ENCODE peak calls at places on chromosome 9, in seven cellular contexts. One of them, this sample, is unnamed.

GRCh38 chr9:23088932-23089364 is 642.3 kb downstream of the DMRTA1 start:
- DNase-seq in aorta: no peak
- DNase-seq in PC-3: peak
- DNase-seq in breast epithelium: no peak
- DNase-seq in caudate nucleus: no peak
- DNase-seq in A549: no peak
- DNase-seq in RWPE2: no peak
- DNase-seq in this sample: no peak

GRCh38 chr9:124278054-124278540 is 20.3 kb downstream of the NEK6 start:
- DNase-seq in A549: no peak
- DNase-seq in RWPE2: no peak
- DNase-seq in aorta: no peak
- DNase-seq in caudate nucleus: no peak
- DNase-seq in breast epithelium: no peak
- DNase-seq in PC-3: no peak
- DNase-seq in this sample: no peak

GRCh38 chr9:73613092-73613701 is 461.5 kb downstream of the ANXA1 start:
- DNase-seq in PC-3: no peak
- DNase-seq in caudate nucleus: no peak
- DNase-seq in aorta: no peak
- DNase-seq in A549: no peak
- DNase-seq in RWPE2: no peak
- DNase-seq in breast epithelium: no peak
- DNase-seq in this sample: no peak

GRCh38 chr9:82882133-82882532 is 180.8 kb downstream of the RASEF start:
- DNase-seq in PC-3: peak
- DNase-seq in caudate nucleus: no peak
- DNase-seq in A549: no peak
- DNase-seq in RWPE2: no peak
- DNase-seq in breast epithelium: no peak
- DNase-seq in aorta: no peak
- DNase-seq in this sample: no peak

GRCh38 chr9:4936823-4937222 is 48.2 kb upstream of the JAK2 start:
- DNase-seq in breast epithelium: no peak
- DNase-seq in caudate nucleus: no peak
- DNase-seq in A549: no peak
- DNase-seq in aorta: no peak
- DNase-seq in RWPE2: no peak
- DNase-seq in PC-3: no peak
- DNase-seq in this sample: no peak

GRCh38 chr9:20640331-20641187 is 18.3 kb upstream of the MLLT3 start:
- DNase-seq in breast epithelium: peak
- DNase-seq in RWPE2: peak
- DNase-seq in PC-3: peak
- DNase-seq in caudate nucleus: peak
- DNase-seq in A549: no peak
- DNase-seq in aorta: peak
- DNase-seq in this sample: peak

GRCh38 chr9:7212101-7212500 is 454.3 kb downstream of the KDM4C start:
- DNase-seq in caudate nucleus: peak
- DNase-seq in PC-3: no peak
- DNase-seq in RWPE2: no peak
- DNase-seq in breast epithelium: no peak
- DNase-seq in aorta: no peak
- DNase-seq in A549: no peak
- DNase-seq in this sample: no peak

GRCh38 chr9:91935805-91936204 is 14.2 kb downstream of the ROR2 start:
- DNase-seq in RWPE2: no peak
- DNase-seq in aorta: no peak
- DNase-seq in caudate nucleus: no peak
- DNase-seq in PC-3: no peak
- DNase-seq in breast epithelium: no peak
- DNase-seq in A549: no peak
- DNase-seq in this sample: no peak

GRCh38 chr9:112447283-112447761 is 39.3 kb upstream of the KIAA1958 start:
- DNase-seq in RWPE2: no peak
- DNase-seq in PC-3: no peak
- DNase-seq in aorta: no peak
- DNase-seq in breast epithelium: no peak
- DNase-seq in caudate nucleus: no peak
- DNase-seq in A549: no peak
- DNase-seq in this sample: peak

GRCh38 chr9:109012009-109012875 is 1.1 kb downstream of the CTNNAL1 start:
- DNase-seq in caudate nucleus: peak
- DNase-seq in RWPE2: peak
- DNase-seq in A549: peak
- DNase-seq in PC-3: peak
- DNase-seq in breast epithelium: peak
- DNase-seq in aorta: peak
- DNase-seq in this sample: peak

GRCh38 chr9:115141612-115142011 is 23.7 kb upstream of the TNC start:
- DNase-seq in PC-3: peak
- DNase-seq in RWPE2: no peak
- DNase-seq in A549: no peak
- DNase-seq in caudate nucleus: no peak
- DNase-seq in aorta: no peak
- DNase-seq in breast epithelium: no peak
- DNase-seq in this sample: no peak

GRCh38 chr9:113992994-113993393 is 85.1 kb downstream of the AMBP start:
- DNase-seq in A549: no peak
- DNase-seq in breast epithelium: no peak
- DNase-seq in RWPE2: peak
- DNase-seq in aorta: no peak
- DNase-seq in PC-3: no peak
- DNase-seq in caudate nucleus: peak
- DNase-seq in this sample: no peak

GRCh38 chr9:105216440-105217178 is 27.8 kb upstream of the SLC44A1 start:
- DNase-seq in RWPE2: no peak
- DNase-seq in caudate nucleus: peak
- DNase-seq in A549: no peak
- DNase-seq in breast epithelium: no peak
- DNase-seq in PC-3: no peak
- DNase-seq in aorta: no peak
- DNase-seq in this sample: no peak

GRCh38 chr9:81729141-81729540 is 39.8 kb upstream of the TLE1 start:
- DNase-seq in A549: no peak
- DNase-seq in PC-3: no peak
- DNase-seq in caudate nucleus: no peak
- DNase-seq in aorta: no peak
- DNase-seq in breast epithelium: no peak
- DNase-seq in RWPE2: no peak
- DNase-seq in this sample: no peak

GRCh38 chr9:122053056-122053455 is 40.1 kb downstream of the TTLL11 start:
- DNase-seq in breast epithelium: no peak
- DNase-seq in RWPE2: no peak
- DNase-seq in PC-3: no peak
- DNase-seq in A549: no peak
- DNase-seq in caudate nucleus: no peak
- DNase-seq in aorta: no peak
- DNase-seq in this sample: no peak

DNA sequence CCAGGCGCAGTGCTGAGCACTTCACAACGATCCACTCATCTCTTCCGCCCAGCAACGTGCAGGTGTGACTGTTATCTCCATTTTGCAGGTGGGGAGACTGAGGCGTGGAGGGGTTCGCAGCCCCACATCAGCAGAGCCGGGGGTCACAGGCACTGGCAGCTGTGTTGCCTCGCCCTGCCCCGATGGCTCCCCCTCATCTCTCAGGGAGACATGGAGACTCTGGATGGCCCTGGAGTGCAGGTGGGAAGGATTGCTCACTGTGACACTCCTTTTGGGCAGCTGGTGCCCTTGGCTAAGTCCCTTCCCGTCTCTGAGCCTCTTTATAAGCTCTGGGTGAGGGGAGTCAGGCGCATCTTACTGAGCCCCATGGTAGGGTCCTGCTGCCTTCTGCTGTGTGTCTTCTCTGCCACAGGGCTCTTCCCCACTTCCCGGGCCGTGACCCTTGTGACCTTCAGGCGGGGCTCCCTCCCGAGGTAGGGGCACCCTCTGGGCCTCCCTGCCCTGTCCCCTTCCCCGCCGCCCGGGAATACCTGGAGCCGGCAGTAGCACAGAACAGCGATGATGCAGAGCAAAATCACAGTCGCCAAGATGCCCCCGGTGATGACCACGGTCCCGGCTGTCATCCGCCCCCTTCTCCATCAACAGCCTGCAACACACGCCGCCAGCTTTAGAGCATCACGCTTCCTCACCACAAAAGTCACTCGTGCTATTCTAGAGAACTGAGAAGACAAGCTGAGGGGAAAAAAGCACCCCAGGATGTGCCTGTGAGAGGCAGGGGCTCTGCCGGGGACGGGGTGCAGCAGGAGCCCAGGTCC is 29.4 kb downstream of the FAM163B start:
- DNase-seq in RWPE2: no peak
- DNase-seq in caudate nucleus: no peak
- DNase-seq in aorta: no peak
- DNase-seq in breast epithelium: no peak
- DNase-seq in A549: no peak
- DNase-seq in PC-3: no peak
- DNase-seq in this sample: no peak
- H3K27ac ChIP-seq in RWPE2: no peak
- H3K27ac ChIP-seq in caudate nucleus: no peak
- H3K27ac ChIP-seq in aorta: no peak
- H3K27ac ChIP-seq in breast epithelium: no peak
- H3K27ac ChIP-seq in A549: no peak
- H3K27ac ChIP-seq in PC-3: no peak
- H3K27ac ChIP-seq in this sample: no peak

GRCh38 chr9:136343121-136343883 is 16.0 kb downstream of the GPSM1 start:
- DNase-seq in breast epithelium: no peak
- DNase-seq in caudate nucleus: no peak
- DNase-seq in aorta: no peak
- DNase-seq in A549: no peak
- DNase-seq in PC-3: no peak
- DNase-seq in RWPE2: no peak
- DNase-seq in this sample: no peak
- H3K27ac ChIP-seq in breast epithelium: peak
- H3K27ac ChIP-seq in caudate nucleus: no peak
- H3K27ac ChIP-seq in aorta: no peak
- H3K27ac ChIP-seq in A549: no peak
- H3K27ac ChIP-seq in PC-3: no peak
- H3K27ac ChIP-seq in RWPE2: no peak
- H3K27ac ChIP-seq in this sample: peak

DNA sequence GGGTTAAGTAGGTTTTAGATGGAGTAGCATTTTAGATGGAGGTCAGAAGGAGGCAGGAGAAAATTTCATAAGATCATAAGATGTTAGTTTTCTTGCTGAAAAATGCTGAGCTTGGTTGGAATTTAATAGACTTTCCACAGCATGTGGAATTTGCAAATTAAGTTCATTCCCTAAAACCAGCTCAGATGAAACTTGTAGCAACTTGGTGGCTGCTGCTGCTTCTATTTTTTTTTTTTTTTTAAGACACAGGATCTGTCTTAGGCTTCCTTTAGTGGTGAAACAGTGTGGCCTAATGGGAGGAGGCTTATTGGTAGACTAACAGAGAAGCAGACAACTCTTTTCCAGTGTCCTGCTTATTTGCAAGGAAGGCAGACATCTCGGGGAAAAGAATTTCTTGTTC is 154.5 kb downstream of the AOPEP start:
- DNase-seq in caudate nucleus: no peak
- DNase-seq in A549: no peak
- DNase-seq in PC-3: no peak
- DNase-seq in aorta: no peak
- DNase-seq in breast epithelium: no peak
- DNase-seq in RWPE2: no peak
- DNase-seq in this sample: no peak
- H3K27ac ChIP-seq in caudate nucleus: no peak
- H3K27ac ChIP-seq in A549: peak
- H3K27ac ChIP-seq in PC-3: no peak
- H3K27ac ChIP-seq in aorta: no peak
- H3K27ac ChIP-seq in breast epithelium: no peak
- H3K27ac ChIP-seq in RWPE2: no peak
- H3K27ac ChIP-seq in this sample: no peak

GRCh38 chr9:129456549-129457324 is 164.2 kb downstream of the C9orf50 start:
- DNase-seq in breast epithelium: no peak
- DNase-seq in aorta: no peak
- DNase-seq in caudate nucleus: no peak
- DNase-seq in RWPE2: no peak
- DNase-seq in A549: no peak
- DNase-seq in PC-3: no peak
- DNase-seq in this sample: no peak

GRCh38 chr9:129455151-129455995 is 165.5 kb downstream of the C9orf50 start:
- DNase-seq in RWPE2: no peak
- DNase-seq in breast epithelium: no peak
- DNase-seq in caudate nucleus: no peak
- DNase-seq in aorta: no peak
- DNase-seq in A549: no peak
- DNase-seq in PC-3: no peak
- DNase-seq in this sample: no peak

GRCh38 chr9:129458155-129458661 is 162.7 kb downstream of the C9orf50 start:
- DNase-seq in aorta: no peak
- DNase-seq in RWPE2: no peak
- DNase-seq in A549: no peak
- DNase-seq in caudate nucleus: no peak
- DNase-seq in breast epithelium: peak
- DNase-seq in PC-3: no peak
- DNase-seq in this sample: no peak

GRCh38 chr9:129458663-129459549 is 162.0 kb downstream of the C9orf50 start:
- DNase-seq in RWPE2: no peak
- DNase-seq in aorta: peak
- DNase-seq in A549: no peak
- DNase-seq in caudate nucleus: peak
- DNase-seq in breast epithelium: peak
- DNase-seq in PC-3: no peak
- DNase-seq in this sample: no peak

DNA sequence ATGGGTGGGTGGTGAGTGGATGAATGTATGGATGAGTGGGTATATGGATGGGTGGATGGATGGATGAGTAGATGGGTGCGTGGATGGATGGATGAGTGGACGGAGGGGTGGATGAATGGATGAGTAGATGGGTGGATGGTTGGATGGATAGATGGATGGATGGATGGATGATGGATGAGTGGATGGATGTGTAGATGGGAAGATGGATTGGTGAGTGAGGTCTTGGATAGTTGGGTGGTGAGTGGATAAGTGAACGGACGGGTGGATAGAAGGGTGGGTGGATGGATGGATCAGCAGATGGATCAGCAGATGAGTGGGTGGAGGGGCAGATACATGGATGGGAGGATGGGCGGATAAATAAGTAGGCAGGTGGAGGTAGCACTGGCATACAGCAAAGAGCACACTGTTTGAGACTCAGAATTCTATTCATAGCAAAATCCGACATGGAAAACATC is 163.5 kb downstream of the C9orf50 start:
- DNase-seq in caudate nucleus: no peak
- DNase-seq in A549: no peak
- DNase-seq in PC-3: no peak
- DNase-seq in aorta: no peak
- DNase-seq in breast epithelium: no peak
- DNase-seq in RWPE2: no peak
- DNase-seq in this sample: no peak
- H3K27ac ChIP-seq in caudate nucleus: no peak
- H3K27ac ChIP-seq in A549: no peak
- H3K27ac ChIP-seq in PC-3: no peak
- H3K27ac ChIP-seq in aorta: no peak
- H3K27ac ChIP-seq in breast epithelium: peak
- H3K27ac ChIP-seq in RWPE2: no peak
- H3K27ac ChIP-seq in this sample: no peak

This sample was measured in RWPE1.